ENCODE peak calls at places on chromosomes 2 and 18, in six cellular contexts. Q is tibial artery, G is left ventricle myocardium inferior, B is fibroblast of lung, W is transverse colon, Z is pancreas. V is an unnamed sample.

GRCh38 chr18:13661051-13661778 is 65.1 kb downstream of the FAM210A start:
- DNase-seq in Q (no peak), G (no peak), B (no peak), W (no peak), Z (no peak), V (no peak)

GRCh38 chr2:232322560-232323327 is 55.8 kb upstream of the ALPP start:
- DNase-seq in Q (no peak), G (no peak), B (no peak), W (peak; percentile 5), Z (no peak), V (no peak)

GRCh38 chr2:150889141-150889540 is 372.5 kb downstream of the RBM43 start:
- DNase-seq in Q (no peak), G (no peak), B (peak; percentile 55), W (no peak), Z (no peak), V (no peak)

GRCh38 chr18:33577688-33578370 is at the start of gene ASXL3:
- DNase-seq in Q (peak; percentile 41), G (peak; percentile 39), B (peak; percentile 32), W (peak; percentile 57), Z (peak; percentile 34), V (peak; percentile 87)

GRCh38 chr18:10234912-10235439 is 219.5 kb upstream of the APCDD1 start:
- DNase-seq in Q (no peak), G (no peak), B (peak; percentile 66), W (no peak), Z (no peak), V (no peak)

GRCh38 chr2:218328294-218328693 is 28.4 kb upstream of the CATIP start:
- DNase-seq in Q (no peak), G (no peak), B (no peak), W (no peak), Z (no peak), V (no peak)

GRCh38 chr2:102848366-102848839 is 86.6 kb downstream of the TMEM182 start:
- DNase-seq in Q (peak; percentile 65), G (peak; percentile 85), B (peak; percentile 53), W (peak; percentile 67), Z (peak; percentile 66), V (peak; percentile 93)

GRCh38 chr18:12308386-12309100 is 502 bp downstream of the TUBB6 start:
- DNase-seq in Q (peak; percentile 89), G (peak; percentile 89), B (peak; percentile 84), W (peak; percentile 75), Z (peak; percentile 71), V (peak; percentile 94)

GRCh38 chr2:157835425-157835824 is 40.7 kb downstream of the ACVR1 start:
- DNase-seq in Q (no peak), G (no peak), B (no peak), W (no peak), Z (no peak), V (no peak)

GRCh38 chr2:26251893-26252292 is 7.2 kb downstream of the HADHB start:
- DNase-seq in Q (no peak), G (peak; percentile 69), B (peak; percentile 26), W (no peak), Z (peak; percentile 34), V (peak; percentile 78)

GRCh38 chr2:54423213-54423612 is 32.9 kb upstream of the SPTBN1 start:
- DNase-seq in Q (no peak), G (no peak), B (no peak), W (no peak), Z (no peak), V (no peak)

GRCh38 chr2:165582863-165583506 is 113.5 kb downstream of the CSRNP3 start:
- DNase-seq in Q (no peak), G (no peak), B (peak; percentile 11), W (no peak), Z (no peak), V (no peak)

GRCh38 chr18:29174891-29175290 is 998.0 kb upstream of the CDH2 start:
- DNase-seq in Q (no peak), G (no peak), B (peak; percentile 57), W (no peak), Z (no peak), V (no peak)

GRCh38 chr18:61475931-61476330 is 142.7 kb downstream of the CDH20 start:
- DNase-seq in Q (no peak), G (no peak), B (no peak), W (no peak), Z (no peak), V (no peak)

GRCh38 chr2:236127010-236127409 is 41.2 kb downstream of the GBX2 start:
- DNase-seq in Q (no peak), G (no peak), B (no peak), W (no peak), Z (no peak), V (no peak)

GRCh38 chr2:2763998-2764355 is 432.9 kb upstream of the MYT1L start:
- DNase-seq in Q (no peak), G (no peak), B (no peak), W (no peak), Z (no peak), V (no peak)

GRCh38 chr18:55280515-55280914 is 307.5 kb downstream of the TCF4 start:
- DNase-seq in Q (no peak), G (no peak), B (no peak), W (no peak), Z (no peak), V (no peak)

GRCh38 chr2:177797808-177798207 is 274.8 kb downstream of the PDE11A start:
- DNase-seq in Q (no peak), G (no peak), B (no peak), W (no peak), Z (no peak), V (no peak)

GRCh38 chr18:54330768-54331548 is 26.7 kb downstream of the STARD6 start:
- DNase-seq in Q (no peak), G (no peak), B (no peak), W (no peak), Z (no peak), V (no peak)

GRCh38 chr18:33557706-33558105 is 20.3 kb upstream of the ASXL3 start:
- DNase-seq in Q (no peak), G (no peak), B (no peak), W (no peak), Z (no peak), V (no peak)

GRCh38 chr2:11466307-11467125 is 555 bp upstream of the E2F6 start:
- DNase-seq in Q (no peak), G (no peak), B (no peak), W (peak; percentile 17), Z (no peak), V (no peak)

GRCh38 chr2:196453613-196454047 is 185.9 kb upstream of the CCDC150 start:
- DNase-seq in Q (no peak), G (no peak), B (peak; percentile 48), W (peak; percentile 31), Z (no peak), V (no peak)

GRCh38 chr2:25276569-25277465 is 64.9 kb downstream of the DNMT3A start:
- DNase-seq in Q (peak; percentile 42), G (peak; percentile 51), B (peak; percentile 39), W (peak; percentile 60), Z (peak; percentile 38), V (peak; percentile 91)

GRCh38 chr2:230643576-230644291 is 68.9 kb upstream of the CAB39 start:
- DNase-seq in Q (peak; percentile 71), G (peak; percentile 26), B (no peak), W (no peak), Z (no peak), V (no peak)

GRCh38 chr18:47717257-47717656 is 213.2 kb downstream of the SMAD2 start:
- DNase-seq in Q (no peak), G (no peak), B (no peak), W (peak; percentile 10), Z (no peak), V (no peak)

GRCh38 chr2:23534756-23535155 is 149.8 kb downstream of the KLHL29 start:
- DNase-seq in Q (no peak), G (no peak), B (no peak), W (no peak), Z (no peak), V (no peak)
- H3K4me1 ChIP-seq in Q (peaks cover 4% of the 10 kb centered on the region), G (no peaks in the 10 kb centered on the region), B (no peaks in the 10 kb centered on the region), W (peaks cover 8% of the 10 kb centered on the region), Z (no peaks in the 10 kb centered on the region), V (no peaks in the 10 kb centered on the region)

GRCh38 chr2:237734905-237735623 is 63.5 kb upstream of the RBM44 start:
- DNase-seq in Q (no peak), G (no peak), B (no peak), W (no peak), Z (no peak), V (no peak)

GRCh38 chr2:237732070-237732469 is 66.5 kb upstream of the RBM44 start:
- DNase-seq in Q (no peak), G (no peak), B (no peak), W (no peak), Z (no peak), V (no peak)

GRCh38 chr2:237732790-237733349 is 65.7 kb upstream of the RBM44 start:
- DNase-seq in Q (peak; percentile 48), G (peak; percentile 73), B (peak; percentile 40), W (no peak), Z (no peak), V (peak; percentile 77)

GRCh38 chr2:237735762-237736161 is 62.8 kb upstream of the RBM44 start:
- DNase-seq in Q (no peak), G (no peak), B (no peak), W (no peak), Z (no peak), V (no peak)

GRCh38 chr2:237733677-237734300 is 64.8 kb upstream of the RBM44 start:
- DNase-seq in Q (no peak), G (no peak), B (peak; percentile 21), W (no peak), Z (peak; percentile 40), V (peak; percentile 67)
- H3K4me3 ChIP-seq in Q (no peak overlapping the region), G (peak overlapping the region; percentile 44), B (no peak overlapping the region), W (no peak overlapping the region), Z (no peak overlapping the region), V (no peak overlapping the region)

GRCh38 chr2:95294579-95295250 is 2.4 kb upstream of the KCNIP3 start:
- DNase-seq in Q (no peak), G (no peak), B (no peak), W (no peak), Z (peak; percentile 68), V (no peak)

GRCh38 chr2:95292623-95293260 is 4.4 kb upstream of the KCNIP3 start:
- DNase-seq in Q (no peak), G (no peak), B (no peak), W (no peak), Z (peak; percentile 45), V (no peak)

GRCh38 chr2:95287806-95288205 is 9.3 kb upstream of the KCNIP3 start:
- DNase-seq in Q (no peak), G (no peak), B (no peak), W (no peak), Z (no peak), V (peak; percentile 6)

GRCh38 chr2:95289251-95289650 is 7.9 kb upstream of the KCNIP3 start:
- DNase-seq in Q (no peak), G (no peak), B (no peak), W (no peak), Z (no peak), V (peak; percentile 17)

DNA sequence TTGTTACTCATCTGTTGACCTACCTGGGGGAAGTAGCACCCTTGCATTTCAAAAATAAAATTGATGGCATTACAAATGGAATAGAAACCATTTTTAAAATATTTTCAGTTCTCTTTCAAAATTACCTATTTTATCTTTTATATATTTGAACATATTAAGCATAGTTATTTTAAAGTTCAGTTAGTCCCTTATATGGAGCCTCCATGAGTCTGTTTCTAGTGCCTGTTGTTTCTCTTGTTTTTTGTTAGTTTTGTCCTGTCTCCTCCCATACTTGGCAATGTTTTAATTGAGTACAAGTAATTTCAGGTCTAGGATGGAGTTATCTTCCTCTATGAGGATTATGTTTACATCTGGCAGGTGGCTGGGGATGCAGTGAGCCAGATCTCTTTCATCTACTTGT is 5.9 kb upstream of the KCNIP3 start:
- DNase-seq in Q (no peak), G (no peak), B (no peak), W (no peak), Z (no peak), V (no peak)
- H3K9me3 ChIP-seq in Q (peaks cover 9% of the 10 kb centered on the region), G (peaks cover 28% of the 10 kb centered on the region), B (no peaks in the 10 kb centered on the region), W (no peaks in the 10 kb centered on the region), Z (no peaks in the 10 kb centered on the region), V (no peaks in the 10 kb centered on the region)

GRCh38 chr2:239238381-239238780 is 162.4 kb downstream of the HDAC4 start:
- DNase-seq in Q (no peak), G (no peak), B (no peak), W (no peak), Z (no peak), V (no peak)
- H3K4me1 ChIP-seq in Q (no peaks in the 10 kb centered on the region), G (peaks cover 40% of the 10 kb centered on the region), B (peaks cover 13% of the 10 kb centered on the region), W (peaks cover 31% of the 10 kb centered on the region), Z (no peaks in the 10 kb centered on the region), V (peaks cover 15% of the 10 kb centered on the region)